ENCODE peak calls at places on chromosomes 12 and 14, in eight cellular contexts. Q, H, J, Z, C, K, A and T are unnamed samples.

GRCh38 chr12:52452101-52452500 is at the start of gene KRT6B:
- DNase-seq in Q (no peak), H (no peak), J (no peak), Z (no peak), C (no peak), K (no peak), A (no peak), T (no peak)

GRCh38 chr12:111451649-111452129 is 46.0 kb downstream of the SH2B3 start:
- DNase-seq in Q (no peak), H (peak; percentile 70), J (peak; percentile 70), Z (no peak), C (no peak), K (no peak), A (no peak), T (no peak)

GRCh38 chr12:12807970-12808702 is 5.0 kb upstream of the DDX47 start:
- DNase-seq in Q (no peak), H (peak; percentile 60), J (no peak), Z (no peak), C (no peak), K (no peak), A (no peak), T (no peak)

GRCh38 chr14:90383731-90384542 is 12.9 kb upstream of the CALM1 start:
- DNase-seq in Q (peak; percentile 92), H (peak; percentile 70), J (peak; percentile 71), Z (no peak), C (peak; percentile 45), K (peak; percentile 64), A (peak; percentile 63), T (peak; percentile 37)

GRCh38 chr12:17286874-17287273 is 680.9 kb upstream of the LMO3 start:
- DNase-seq in Q (no peak), H (no peak), J (no peak), Z (no peak), C (no peak), K (no peak), A (no peak), T (no peak)

GRCh38 chr12:1306096-1306495 is 288.3 kb downstream of the FBXL14 start:
- DNase-seq in Q (no peak), H (peak; percentile 55), J (peak; percentile 22), Z (no peak), C (no peak), K (no peak), A (no peak), T (no peak)

GRCh38 chr14:59075503-59075902 is 113.0 kb upstream of the DAAM1 start:
- DNase-seq in Q (no peak), H (no peak), J (no peak), Z (no peak), C (no peak), K (no peak), A (no peak), T (no peak)

GRCh38 chr12:93008044-93008778 is 79.1 kb upstream of the EEA1 start:
- DNase-seq in Q (no peak), H (no peak), J (no peak), Z (no peak), C (no peak), K (no peak), A (no peak), T (no peak)

GRCh38 chr14:23657959-23658470 is 21.9 kb downstream of the DHRS2 start:
- DNase-seq in Q (no peak), H (no peak), J (no peak), Z (no peak), C (no peak), K (no peak), A (no peak), T (no peak)

GRCh38 chr12:100579844-100580243 is 6.4 kb downstream of the GAS2L3 start:
- DNase-seq in Q (no peak), H (no peak), J (no peak), Z (no peak), C (no peak), K (no peak), A (no peak), T (no peak)

GRCh38 chr12:27751386-27752047 is 28.5 kb upstream of the KLHL42 start:
- DNase-seq in Q (peak; percentile 55), H (no peak), J (peak; percentile 29), Z (no peak), C (no peak), K (no peak), A (no peak), T (no peak)

GRCh38 chr14:92464156-92464555 is 49.4 kb upstream of the RIN3 start:
- DNase-seq in Q (no peak), H (no peak), J (no peak), Z (no peak), C (no peak), K (no peak), A (no peak), T (no peak)

GRCh38 chr12:75908961-75909699 is 122.4 kb downstream of the PHLDA1 start:
- DNase-seq in Q (no peak), H (peak; percentile 95), J (peak; percentile 92), Z (no peak), C (no peak), K (no peak), A (no peak), T (no peak)

GRCh38 chr14:94320243-94320642 is 2.9 kb downstream of the SERPINA6 start:
- DNase-seq in Q (no peak), H (no peak), J (no peak), Z (no peak), C (no peak), K (no peak), A (no peak), T (no peak)

GRCh38 chr12:1552978-1553471 is 41.4 kb downstream of the FBXL14 start:
- DNase-seq in Q (no peak), H (no peak), J (no peak), Z (no peak), C (no peak), K (no peak), A (no peak), T (no peak)

GRCh38 chr14:67674139-67674479 is 323 bp downstream of the VTI1B start:
- DNase-seq in Q (no peak), H (peak; percentile 56), J (peak; percentile 52), Z (peak; percentile 40), C (peak; percentile 65), K (peak; percentile 81), A (peak; percentile 88), T (peak; percentile 71)
- TF ChIP-seq CTCF in Q (no peak), H (no peak), J (peak; percentile 37), Z (no peak), C (peak; percentile 29), K (no peak), A (no peak), T (peak; percentile 38)

GRCh38 chr12:131946757-131947156 is 3.0 kb upstream of the EP400 start:
- DNase-seq in Q (no peak), H (no peak), J (no peak), Z (no peak), C (no peak), K (no peak), A (no peak), T (no peak)
- TF ChIP-seq CTCF in Q (no peak), H (no peak), J (no peak), Z (no peak), C (no peak), K (no peak), A (no peak), T (no peak)

DNA sequence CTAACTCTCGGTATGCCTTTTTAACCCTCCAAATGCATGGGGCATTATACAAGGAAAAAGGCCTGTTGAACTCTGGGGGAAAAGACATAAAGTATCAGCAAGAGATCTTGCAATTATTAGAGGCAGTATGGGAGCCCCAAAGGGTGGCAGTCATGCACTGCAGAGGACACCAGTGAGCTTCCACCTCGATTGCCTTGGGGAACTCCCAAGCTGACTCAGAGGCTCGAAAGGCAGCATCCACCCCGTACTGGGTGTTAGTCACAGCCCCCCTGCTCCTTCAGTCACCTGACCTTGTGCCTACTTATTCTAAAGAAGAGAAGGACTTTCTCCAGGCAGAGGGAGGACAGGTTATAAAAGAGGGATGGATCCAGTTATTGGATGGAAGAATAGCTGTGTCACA is 781.4 kb upstream of the TMEM132C start:
- DNase-seq in Q (no peak), H (no peak), J (peak; percentile 93), Z (no peak), C (no peak), K (no peak), A (no peak), T (no peak)
- TF ChIP-seq CTCF in Q (no peak), H (peak; percentile 40), J (peak; percentile 67), Z (no peak), C (no peak), K (no peak), A (no peak), T (no peak)

GRCh38 chr14:50599700-50600444 is 39.9 kb downstream of the ATL1 start:
- DNase-seq in Q (no peak), H (peak; percentile 62), J (peak; percentile 77), Z (no peak), C (no peak), K (no peak), A (no peak), T (no peak)
- TF ChIP-seq CTCF in Q (peak; percentile 47), H (peak; percentile 60), J (peak; percentile 70), Z (peak; percentile 58), C (peak; percentile 61), K (no peak), A (no peak), T (peak; percentile 71)